ENCODE peak calls at places on chromosomes 3 and 15, in four cellular contexts. O, B, S and P are unnamed samples.

GRCh38 chr15:90819390-90819789 is 49.0 kb upstream of the FURIN start:
- DNase-seq in O (no peak), B (no peak), S (no peak), P (no peak)

GRCh38 chr3:185824051-185824466 is 783 bp downstream of the IGF2BP2 start:
- DNase-seq in O (peak; percentile 65), B (peak; percentile 40), S (no peak), P (peak; percentile 15)

GRCh38 chr3:66763294-66763693 is 234.8 kb upstream of the KBTBD8 start:
- DNase-seq in O (no peak), B (no peak), S (peak; percentile 6), P (no peak)

GRCh38 chr15:32718082-32718821 is 448 bp downstream of the GREM1 start:
- DNase-seq in O (peak; percentile 76), B (no peak), S (peak; percentile 60), P (no peak)

GRCh38 chr3:105688821-105689220 is 180.0 kb downstream of the CBLB start:
- DNase-seq in O (no peak), B (no peak), S (no peak), P (no peak)

GRCh38 chr3:156483961-156484787 is 70.7 kb downstream of the SSR3 start:
- DNase-seq in O (no peak), B (peak; percentile 39), S (peak; percentile 93), P (no peak)

GRCh38 chr3:158713094-158713499 is 19.2 kb downstream of the RARRES1 start:
- DNase-seq in O (peak; percentile 29), B (peak; percentile 54), S (peak; percentile 54), P (no peak)

GRCh38 chr3:29775352-29775751 is 494.5 kb downstream of the RBMS3 start:
- DNase-seq in O (no peak), B (no peak), S (peak; percentile 76), P (no peak)

DNA sequence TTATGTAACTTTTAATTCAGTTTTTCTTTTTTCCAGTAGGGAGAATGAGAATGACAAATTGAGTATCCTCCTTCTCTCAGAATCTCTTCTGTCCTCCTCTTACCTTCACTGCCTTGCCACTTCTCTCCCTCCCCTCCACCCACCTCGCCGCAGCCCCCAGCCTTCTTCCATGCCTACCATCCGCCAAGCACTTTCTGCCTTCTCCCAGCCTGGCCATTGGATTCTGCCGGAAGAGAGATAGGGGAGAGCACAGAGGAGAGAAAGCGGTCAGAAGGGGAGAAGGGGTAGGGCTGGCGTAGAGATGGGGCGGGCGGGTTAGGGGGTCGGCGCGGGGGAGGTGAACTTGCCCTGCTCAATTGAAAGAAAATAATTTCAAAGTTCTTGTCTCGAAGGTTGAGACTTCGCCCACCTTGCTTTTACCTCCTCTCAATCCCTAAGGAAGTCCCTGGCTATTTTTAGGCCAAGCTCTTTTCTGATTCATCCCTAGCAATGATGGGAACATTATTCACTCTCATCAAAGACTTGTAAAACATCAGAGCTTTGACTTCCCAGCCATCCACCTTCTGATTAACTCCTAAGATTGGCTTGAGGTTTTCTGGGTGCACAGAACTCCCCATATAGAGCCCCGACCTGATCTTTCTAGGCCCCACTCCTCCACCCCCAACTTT is 802 bp downstream of the C3orf52 start:
- DNase-seq in O (no peak), B (no peak), S (peak; percentile 65), P (no peak)
- TF ChIP-seq CTCF in O (no peak), B (no peak), S (no peak), P (no peak)

GRCh38 chr3:140748171-140748570 is 70.3 kb downstream of the TRIM42 start:
- DNase-seq in O (no peak), B (no peak), S (no peak), P (no peak)

GRCh38 chr3:140748903-140749302 is 71.0 kb downstream of the TRIM42 start:
- DNase-seq in O (no peak), B (no peak), S (no peak), P (no peak)

GRCh38 chr3:140756240-140757016 is 78.6 kb downstream of the TRIM42 start:
- DNase-seq in O (no peak), B (no peak), S (no peak), P (no peak)

GRCh38 chr3:140753865-140754754 is 76.2 kb downstream of the TRIM42 start:
- DNase-seq in O (no peak), B (no peak), S (peak; percentile 16), P (no peak)

DNA sequence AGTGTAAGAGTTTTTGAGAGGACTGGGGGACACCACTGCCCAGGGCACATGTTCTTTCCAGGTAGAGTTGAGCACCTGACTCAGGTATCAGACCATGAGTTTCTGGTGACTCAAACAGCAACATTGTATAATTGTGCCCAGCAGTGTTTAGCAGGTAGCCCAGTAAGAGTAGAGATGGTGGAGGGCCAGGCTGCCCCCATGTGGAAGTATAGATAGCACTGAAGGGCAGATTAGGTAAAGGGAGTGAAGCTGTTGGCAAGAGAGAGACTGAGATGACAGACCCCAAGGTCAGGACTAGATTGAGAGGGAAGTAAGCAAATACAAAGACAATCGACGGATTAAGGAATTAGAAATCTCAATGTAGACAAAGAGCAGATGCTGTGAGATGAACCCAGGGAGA is 74.6 kb downstream of the TRIM42 start:
- DNase-seq in O (no peak), B (no peak), S (no peak), P (no peak)
- TF ChIP-seq CTCF in O (no peak), B (no peak), S (no peak), P (no peak)

DNA sequence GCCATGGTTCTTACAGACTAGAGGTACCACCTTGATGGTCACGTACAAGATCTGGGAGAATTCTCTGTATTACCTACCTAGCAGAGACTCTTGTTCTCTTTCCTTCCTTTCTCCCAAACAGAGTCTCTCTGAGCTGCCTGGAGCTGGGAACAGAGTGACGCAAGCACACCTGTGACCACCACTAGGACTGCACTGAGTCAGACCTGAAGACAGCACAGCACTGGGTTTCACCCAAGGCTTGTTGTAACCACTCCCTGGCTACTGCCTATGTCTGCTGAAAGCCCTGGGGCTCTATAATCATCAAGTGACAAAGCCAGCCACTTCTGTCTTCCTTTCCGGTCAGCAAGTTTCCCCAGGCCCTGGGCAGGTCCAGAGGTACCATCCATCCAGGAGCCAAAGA is 293.3 kb upstream of the CNTN4 start:
- DNase-seq in O (no peak), B (no peak), S (no peak), P (no peak)
- TF ChIP-seq CTCF in O (no peak), B (no peak), S (no peak), P (no peak)

DNA sequence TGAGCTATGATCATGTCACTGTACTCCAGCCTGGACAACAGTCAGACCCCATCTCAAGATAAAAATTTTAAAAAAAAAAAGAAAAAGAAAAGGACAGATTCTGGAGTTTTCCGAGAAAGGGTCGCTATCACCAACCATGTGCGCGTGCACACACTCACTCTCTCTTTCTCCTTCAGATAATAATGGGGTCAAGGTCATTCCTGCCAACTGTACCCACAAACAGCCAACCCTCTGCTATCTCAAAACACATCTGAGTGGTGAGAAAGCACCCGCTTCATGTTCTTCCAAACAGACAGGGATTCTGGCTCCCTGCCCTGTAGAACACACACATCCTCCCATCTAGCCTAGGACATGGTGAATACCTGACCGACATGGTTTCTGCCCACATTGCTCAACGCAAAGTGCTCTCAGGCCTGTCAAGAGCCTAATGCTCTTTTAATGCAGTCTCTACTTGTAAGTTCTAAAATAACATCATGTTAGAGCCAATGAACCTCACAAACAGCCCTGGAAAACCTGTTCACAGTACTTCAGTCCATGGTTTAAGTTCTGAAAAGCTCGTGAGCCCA is 302.3 kb downstream of the FOXP1 start:
- DNase-seq in O (no peak), B (no peak), S (no peak), P (no peak)
- TF ChIP-seq CTCF in O (no peak), B (no peak), S (no peak), P (no peak)

DNA sequence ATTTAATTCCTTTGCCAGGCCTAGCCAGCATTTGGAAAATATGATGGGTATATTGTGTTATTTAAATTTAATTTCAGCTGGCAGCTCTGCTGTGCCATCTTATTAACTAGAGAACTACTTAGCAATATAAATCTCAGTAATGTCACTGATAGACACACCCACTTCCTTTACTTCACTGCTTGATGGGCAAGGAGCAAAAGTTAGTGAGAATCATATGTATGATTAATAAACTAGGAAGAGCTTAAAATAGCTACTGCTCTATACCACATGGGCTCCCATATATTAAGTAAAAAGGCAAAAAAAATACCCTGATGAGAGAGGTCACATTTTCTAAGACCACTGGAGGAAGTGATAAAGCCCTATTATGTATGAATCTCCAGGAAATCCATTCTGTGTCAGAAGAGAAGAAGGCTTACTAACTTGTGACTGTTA is 1234.1 kb upstream of the ALCAM start:
- DNase-seq in O (no peak), B (no peak), S (peak; percentile 24), P (no peak)
- TF ChIP-seq CTCF in O (no peak), B (no peak), S (no peak), P (no peak)